ENCODE peak calls at places on chromosome X, in six cellular contexts. P is fibroblast of the aortic adventitia, C is glutamatergic neuron, T is body of pancreas, O is OCI-LY7, B is iPS-NIHi11. E is an unnamed sample.
A peak's percentile ranks its signal among the peaks of the same experiment; 100 is the strongest.

GRCh38 chrX:77924320-77924859 is 13.9 kb downstream of the ATP7A start:
- DNase-seq in P (no peak), C (no peak), T (no peak), O (no peak), B (no peak), E (no peak)

GRCh38 chrX:111200327-111200726 is 70.0 kb downstream of the CAPN6 start:
- DNase-seq in P (no peak), C (no peak), T (no peak), O (no peak), B (no peak), E (no peak)

GRCh38 chrX:70445876-70446275 is 1.2 kb downstream of the DLG3 start:
- DNase-seq in P (no peak), C (no peak), T (no peak), O (no peak), B (no peak), E (no peak)

GRCh38 chrX:32749075-32749474 is 462.3 kb downstream of the DMD start:
- DNase-seq in P (no peak), C (no peak), T (no peak), O (no peak), B (no peak), E (no peak)

GRCh38 chrX:41923925-41924693 is 755 bp upstream of the CASK start:
- DNase-seq in P (peak; percentile 40), C (no peak), T (peak; percentile 39), O (peak; percentile 61), B (peak; percentile 13), E (no peak)

GRCh38 chrX:10900585-10901289 is 210.4 kb upstream of the HCCS start:
- DNase-seq in P (peak; percentile 76), C (no peak), T (no peak), O (no peak), B (no peak), E (no peak)

GRCh38 chrX:120457766-120458180 is 11.3 kb downstream of the LAMP2 start:
- DNase-seq in P (peak; percentile 88), C (no peak), T (no peak), O (peak; percentile 70), B (no peak), E (peak; percentile 69)

GRCh38 chrX:84219551-84219950 is 31.6 kb upstream of the RPS6KA6 start:
- DNase-seq in P (no peak), C (no peak), T (no peak), O (no peak), B (no peak), E (no peak)

GRCh38 chrX:70033348-70033747 is 16.4 kb downstream of the AWAT2 start:
- DNase-seq in P (peak; percentile 40), C (peak; percentile 41), T (no peak), O (peak; percentile 39), B (peak; percentile 64), E (peak; percentile 15)

GRCh38 chrX:68681443-68681941 is 34.0 kb downstream of the STARD8 start:
- DNase-seq in P (peak; percentile 91), C (no peak), T (no peak), O (no peak), B (no peak), E (no peak)

GRCh38 chrX:9339603-9340569 is 125.0 kb upstream of the TBL1X start:
- DNase-seq in P (peak; percentile 5), C (no peak), T (no peak), O (no peak), B (peak; percentile 14), E (no peak)

E was measured in AML-193.